ENCODE peak calls at places on chromosomes 5 and 9, in five cellular contexts. G is stimulated activated CD4-positive, alpha-beta T cell treated with anti-CD3 and anti-CD28 coated beads, Interleukin-2, amount 100 ng/mL, for 48 hours; Q is SW480; C is iPS DF 6.9; U is A673. N is an unnamed sample.

GRCh38 chr5:91928751-91929521 is 545.8 kb upstream of the ARRDC3 start:
- DNase-seq in G (no peak), Q (peak), C (no peak), U (peak), N (no peak)

GRCh38 chr5:73096239-73096575 is 24.2 kb upstream of the TMEM171 start:
- DNase-seq in G (no peak), Q (no peak), C (no peak), U (no peak), N (no peak)

GRCh38 chr9:90942555-90942954 is 140.9 kb downstream of the SYK start:
- DNase-seq in G (no peak), Q (peak), C (no peak), U (no peak), N (no peak)

GRCh38 chr9:106878943-106879916 is 16.3 kb downstream of the ZNF462 start:
- DNase-seq in G (no peak), Q (no peak), C (no peak), U (peak), N (peak)

GRCh38 chr5:55141945-55142690 is 17.9 kb upstream of the GPX8 start:
- DNase-seq in G (no peak), Q (no peak), C (no peak), U (peak), N (no peak)

GRCh38 chr5:144712090-144712489 is 541.4 kb downstream of the KCTD16 start:
- DNase-seq in G (no peak), Q (no peak), C (no peak), U (no peak), N (no peak)

GRCh38 chr5:111668713-111669112 is 88.3 kb downstream of the NREP start:
- DNase-seq in G (no peak), Q (no peak), C (no peak), U (no peak), N (no peak)

GRCh38 chr5:147369742-147370374 is 135.0 kb downstream of the STK32A start:
- DNase-seq in G (no peak), Q (peak), C (no peak), U (no peak), N (no peak)

GRCh38 chr5:122971333-122971732 is 65.2 kb downstream of the PPIC start:
- DNase-seq in G (no peak), Q (no peak), C (no peak), U (no peak), N (no peak)

GRCh38 chr9:19493174-19493811 is 84.5 kb downstream of the ACER2 start:
- DNase-seq in G (peak), Q (peak), C (peak), U (peak), N (peak)

GRCh38 chr5:25516136-25516535 is 871.4 kb upstream of the CDH10 start:
- DNase-seq in G (no peak), Q (peak), C (no peak), U (no peak), N (no peak)

GRCh38 chr5:130141689-130142320 is 237.5 kb downstream of the CHSY3 start:
- DNase-seq in G (no peak), Q (peak), C (peak), U (no peak), N (no peak)

GRCh38 chr5:106853266-106853665 is 817.5 kb downstream of the EFNA5 start:
- DNase-seq in G (no peak), Q (no peak), C (no peak), U (no peak), N (no peak)

GRCh38 chr5:67206381-67207328 is 10.1 kb upstream of the CD180 start:
- DNase-seq in G (peak), Q (peak), C (no peak), U (no peak), N (peak)

GRCh38 chr5:174413520-174414314 is 310.7 kb upstream of the MSX2 start:
- DNase-seq in G (no peak), Q (no peak), C (no peak), U (no peak), N (no peak)

GRCh38 chr5:137733011-137733410 is 2.9 kb downstream of the KLHL3 start:
- DNase-seq in G (no peak), Q (no peak), C (no peak), U (no peak), N (no peak)

GRCh38 chr9:129458663-129459549 is 162.0 kb downstream of the C9orf50 start:
- DNase-seq in G (no peak), Q (no peak), C (no peak), U (peak), N (peak)

GRCh38 chr5:147169399-147169798 is 65.4 kb upstream of the STK32A start:
- DNase-seq in G (no peak), Q (peak), C (no peak), U (no peak), N (no peak)

GRCh38 chr9:72789915-72790314 is 162.9 kb downstream of the ALDH1A1 start:
- DNase-seq in G (no peak), Q (no peak), C (no peak), U (no peak), N (no peak)

GRCh38 chr9:131287366-131287765 is 2.2 kb upstream of the PLPP7 start:
- DNase-seq in G (no peak), Q (no peak), C (no peak), U (no peak), N (no peak)

GRCh38 chr9:108673386-108673785 is 182.4 kb downstream of the ACTL7B start:
- DNase-seq in G (no peak), Q (no peak), C (no peak), U (peak), N (no peak)

GRCh38 chr5:42974546-42974945 is 65.6 kb downstream of the ANXA2R start:
- DNase-seq in G (no peak), Q (no peak), C (no peak), U (no peak), N (no peak)

GRCh38 chr5:151903243-151903653 is 21.4 kb downstream of the GLRA1 start:
- DNase-seq in G (no peak), Q (no peak), C (peak), U (peak), N (no peak)

GRCh38 chr5:171577940-171578856 is 158.8 kb downstream of the FGF18 start:
- DNase-seq in G (no peak), Q (no peak), C (no peak), U (peak), N (no peak)

GRCh38 chr5:159133041-159133741 is 33.5 kb upstream of the EBF1 start:
- DNase-seq in G (no peak), Q (peak), C (no peak), U (peak), N (no peak)

GRCh38 chr5:141919218-141920129 is 4.2 kb upstream of the DELE1 start:
- DNase-seq in G (no peak), Q (no peak), C (no peak), U (no peak), N (no peak)

GRCh38 chr5:40909723-40910122 is 426 bp downstream of the C7 start:
- DNase-seq in G (no peak), Q (no peak), C (no peak), U (no peak), N (no peak)

GRCh38 chr5:180495292-180495691 is 1.1 kb downstream of the CNOT6 start:
- DNase-seq in G (no peak), Q (peak), C (no peak), U (no peak), N (no peak)

GRCh38 chr5:172456076-172456800 is 1.9 kb upstream of the SH3PXD2B start:
- DNase-seq in G (no peak), Q (no peak), C (no peak), U (no peak), N (peak)

GRCh38 chr5:36066540-36067210 is at the start of gene UGT3A2:
- DNase-seq in G (no peak), Q (no peak), C (peak), U (peak), N (no peak)

GRCh38 chr9:27791311-27791710 is 218.0 kb upstream of the C9orf72 start:
- DNase-seq in G (no peak), Q (no peak), C (no peak), U (peak), N (no peak)

GRCh38 chr5:142151436-142152382 is 43.1 kb downstream of the NDFIP1 start:
- DNase-seq in G (peak), Q (peak), C (peak), U (peak), N (peak)

GRCh38 chr9:17031546-17031945 is 103.3 kb upstream of the CNTLN start:
- DNase-seq in G (no peak), Q (no peak), C (no peak), U (no peak), N (no peak)

GRCh38 chr9:123426406-123426805 is 70.4 kb downstream of the CRB2 start:
- DNase-seq in G (no peak), Q (peak), C (no peak), U (no peak), N (no peak)

GRCh38 chr9:131801811-131802210 is 61.9 kb upstream of the RAPGEF1 start:
- DNase-seq in G (no peak), Q (no peak), C (no peak), U (no peak), N (no peak)

GRCh38 chr5:174520420-174521396 is 203.7 kb upstream of the MSX2 start:
- DNase-seq in G (no peak), Q (peak), C (peak), U (no peak), N (no peak)

GRCh38 chr5:83927140-83927733 is 206.6 kb upstream of the HAPLN1 start:
- DNase-seq in G (peak), Q (peak), C (peak), U (peak), N (peak)

GRCh38 chr5:62167651-62168050 is 138.4 kb upstream of the KIF2A start:
- DNase-seq in G (no peak), Q (no peak), C (no peak), U (no peak), N (no peak)

N was measured in Peyer's patch.